ENCODE peak calls at places on chromosomes 16 and 17, in four cellular contexts. One of them, this sample, is unnamed.

GRCh38 chr16:4293822-4294457 is 21.1 kb upstream of the TFAP4 start:
- DNase-seq in NCI-H146: peak
- DNase-seq in activated CD4-positive, alpha-beta memory T cell treated with anti-CD3 and anti-CD28 coated beads for 36 hours: no peak
- DNase-seq in choroid plexus epithelial cell: peak
- DNase-seq in this sample: peak

GRCh38 chr17:17540278-17540906 is 44.2 kb upstream of the RASD1 start:
- DNase-seq in NCI-H146: no peak
- DNase-seq in activated CD4-positive, alpha-beta memory T cell treated with anti-CD3 and anti-CD28 coated beads for 36 hours: no peak
- DNase-seq in choroid plexus epithelial cell: no peak
- DNase-seq in this sample: no peak

GRCh38 chr16:1398351-1398750 is 16.2 kb downstream of the UNKL start:
- DNase-seq in NCI-H146: no peak
- DNase-seq in activated CD4-positive, alpha-beta memory T cell treated with anti-CD3 and anti-CD28 coated beads for 36 hours: no peak
- DNase-seq in choroid plexus epithelial cell: no peak
- DNase-seq in this sample: no peak

GRCh38 chr17:60326702-60327101 is 65.2 kb downstream of the USP32 start:
- DNase-seq in NCI-H146: no peak
- DNase-seq in activated CD4-positive, alpha-beta memory T cell treated with anti-CD3 and anti-CD28 coated beads for 36 hours: no peak
- DNase-seq in choroid plexus epithelial cell: no peak
- DNase-seq in this sample: no peak

GRCh38 chr17:45403906-45404490 is 28.7 kb downstream of the ARHGAP27 start:
- DNase-seq in NCI-H146: no peak
- DNase-seq in activated CD4-positive, alpha-beta memory T cell treated with anti-CD3 and anti-CD28 coated beads for 36 hours: no peak
- DNase-seq in choroid plexus epithelial cell: no peak
- DNase-seq in this sample: no peak

GRCh38 chr17:50076591-50077235 is 18.4 kb upstream of the PDK2 start:
- DNase-seq in NCI-H146: peak
- DNase-seq in activated CD4-positive, alpha-beta memory T cell treated with anti-CD3 and anti-CD28 coated beads for 36 hours: no peak
- DNase-seq in choroid plexus epithelial cell: no peak
- DNase-seq in this sample: no peak

GRCh38 chr17:28760987-28761562 is 17.3 kb downstream of the TRAF4 start:
- DNase-seq in NCI-H146: peak
- DNase-seq in activated CD4-positive, alpha-beta memory T cell treated with anti-CD3 and anti-CD28 coated beads for 36 hours: no peak
- DNase-seq in choroid plexus epithelial cell: peak
- DNase-seq in this sample: peak

GRCh38 chr17:66625321-66625767 is 209.6 kb upstream of the CACNG5 start:
- DNase-seq in NCI-H146: no peak
- DNase-seq in activated CD4-positive, alpha-beta memory T cell treated with anti-CD3 and anti-CD28 coated beads for 36 hours: no peak
- DNase-seq in choroid plexus epithelial cell: peak
- DNase-seq in this sample: peak

GRCh38 chr16:11493531-11493929 is 93.2 kb downstream of the LITAF start:
- DNase-seq in NCI-H146: no peak
- DNase-seq in activated CD4-positive, alpha-beta memory T cell treated with anti-CD3 and anti-CD28 coated beads for 36 hours: no peak
- DNase-seq in choroid plexus epithelial cell: no peak
- DNase-seq in this sample: no peak

GRCh38 chr17:74994440-74994839 is 7.0 kb downstream of the CDR2L start:
- DNase-seq in NCI-H146: no peak
- DNase-seq in activated CD4-positive, alpha-beta memory T cell treated with anti-CD3 and anti-CD28 coated beads for 36 hours: no peak
- DNase-seq in choroid plexus epithelial cell: peak
- DNase-seq in this sample: peak

GRCh38 chr17:77869041-77869595 is 89.4 kb upstream of the TNRC6C start:
- DNase-seq in NCI-H146: no peak
- DNase-seq in activated CD4-positive, alpha-beta memory T cell treated with anti-CD3 and anti-CD28 coated beads for 36 hours: no peak
- DNase-seq in choroid plexus epithelial cell: no peak
- DNase-seq in this sample: no peak

GRCh38 chr16:49523435-49524159 is 150.0 kb downstream of the C16orf78 start:
- DNase-seq in NCI-H146: no peak
- DNase-seq in activated CD4-positive, alpha-beta memory T cell treated with anti-CD3 and anti-CD28 coated beads for 36 hours: no peak
- DNase-seq in choroid plexus epithelial cell: no peak
- DNase-seq in this sample: no peak

GRCh38 chr16:66562986-66563385 is 3.3 kb upstream of the CMTM1 start:
- DNase-seq in NCI-H146: no peak
- DNase-seq in activated CD4-positive, alpha-beta memory T cell treated with anti-CD3 and anti-CD28 coated beads for 36 hours: no peak
- DNase-seq in choroid plexus epithelial cell: no peak
- DNase-seq in this sample: no peak

GRCh38 chr16:9039208-9039607 is 52.2 kb upstream of the HAPSTR1 start:
- DNase-seq in NCI-H146: no peak
- DNase-seq in activated CD4-positive, alpha-beta memory T cell treated with anti-CD3 and anti-CD28 coated beads for 36 hours: no peak
- DNase-seq in choroid plexus epithelial cell: peak
- DNase-seq in this sample: peak

GRCh38 chr16:68187505-68187904 is 48.4 kb downstream of the ESRP2 start:
- DNase-seq in NCI-H146: no peak
- DNase-seq in activated CD4-positive, alpha-beta memory T cell treated with anti-CD3 and anti-CD28 coated beads for 36 hours: no peak
- DNase-seq in choroid plexus epithelial cell: no peak
- DNase-seq in this sample: no peak

GRCh38 chr17:2194778-2195417 is 108.7 kb downstream of the SMG6 start:
- DNase-seq in NCI-H146: peak
- DNase-seq in activated CD4-positive, alpha-beta memory T cell treated with anti-CD3 and anti-CD28 coated beads for 36 hours: no peak
- DNase-seq in choroid plexus epithelial cell: no peak
- DNase-seq in this sample: no peak

GRCh38 chr17:77637807-77638182 is 320.7 kb upstream of the TNRC6C start:
- DNase-seq in NCI-H146: no peak
- DNase-seq in activated CD4-positive, alpha-beta memory T cell treated with anti-CD3 and anti-CD28 coated beads for 36 hours: no peak
- DNase-seq in choroid plexus epithelial cell: peak
- DNase-seq in this sample: no peak

GRCh38 chr16:78122774-78123315 is 23.4 kb downstream of the WWOX start:
- DNase-seq in NCI-H146: peak
- DNase-seq in activated CD4-positive, alpha-beta memory T cell treated with anti-CD3 and anti-CD28 coated beads for 36 hours: peak
- DNase-seq in choroid plexus epithelial cell: peak
- DNase-seq in this sample: peak

GRCh38 chr17:32755045-32755805 is 121.7 kb downstream of the MYO1D start:
- DNase-seq in NCI-H146: peak
- DNase-seq in activated CD4-positive, alpha-beta memory T cell treated with anti-CD3 and anti-CD28 coated beads for 36 hours: no peak
- DNase-seq in choroid plexus epithelial cell: peak
- DNase-seq in this sample: peak

GRCh38 chr17:58741121-58741625 is 14.5 kb upstream of the PPM1E start:
- DNase-seq in NCI-H146: no peak
- DNase-seq in activated CD4-positive, alpha-beta memory T cell treated with anti-CD3 and anti-CD28 coated beads for 36 hours: no peak
- DNase-seq in choroid plexus epithelial cell: peak
- DNase-seq in this sample: peak

GRCh38 chr17:59476413-59476812 is 89.0 kb upstream of the DHX40 start:
- DNase-seq in NCI-H146: no peak
- DNase-seq in activated CD4-positive, alpha-beta memory T cell treated with anti-CD3 and anti-CD28 coated beads for 36 hours: no peak
- DNase-seq in choroid plexus epithelial cell: no peak
- DNase-seq in this sample: no peak

GRCh38 chr17:19644493-19645210 is 3.9 kb upstream of the ALDH3A2 start:
- DNase-seq in NCI-H146: no peak
- DNase-seq in activated CD4-positive, alpha-beta memory T cell treated with anti-CD3 and anti-CD28 coated beads for 36 hours: no peak
- DNase-seq in choroid plexus epithelial cell: peak
- DNase-seq in this sample: peak

GRCh38 chr16:57651344-57652333 is 16.5 kb upstream of the ADGRG3 start:
- DNase-seq in NCI-H146: no peak
- DNase-seq in activated CD4-positive, alpha-beta memory T cell treated with anti-CD3 and anti-CD28 coated beads for 36 hours: peak
- DNase-seq in choroid plexus epithelial cell: no peak
- DNase-seq in this sample: no peak

GRCh38 chr16:53022374-53022773 is 30.3 kb downstream of the CHD9NB start:
- DNase-seq in NCI-H146: peak
- DNase-seq in activated CD4-positive, alpha-beta memory T cell treated with anti-CD3 and anti-CD28 coated beads for 36 hours: peak
- DNase-seq in choroid plexus epithelial cell: peak
- DNase-seq in this sample: peak

GRCh38 chr17:45003877-45004276 is 35.8 kb upstream of the C1QL1 start:
- DNase-seq in NCI-H146: peak
- DNase-seq in activated CD4-positive, alpha-beta memory T cell treated with anti-CD3 and anti-CD28 coated beads for 36 hours: no peak
- DNase-seq in choroid plexus epithelial cell: no peak
- DNase-seq in this sample: no peak

GRCh38 chr17:34997355-34997862 is 17.1 kb downstream of the LIG3 start:
- DNase-seq in NCI-H146: no peak
- DNase-seq in activated CD4-positive, alpha-beta memory T cell treated with anti-CD3 and anti-CD28 coated beads for 36 hours: no peak
- DNase-seq in choroid plexus epithelial cell: peak
- DNase-seq in this sample: peak

GRCh38 chr16:69501956-69502457 is 63.8 kb upstream of the NFAT5 start:
- DNase-seq in NCI-H146: no peak
- DNase-seq in activated CD4-positive, alpha-beta memory T cell treated with anti-CD3 and anti-CD28 coated beads for 36 hours: no peak
- DNase-seq in choroid plexus epithelial cell: peak
- DNase-seq in this sample: peak